ENCODE peak calls at places on chromosomes 3 and 15, in six cellular contexts. One of them, this sample, is unnamed.
A peak's percentile ranks its signal among the peaks of the same experiment; 100 is the strongest.

GRCh38 chr3:64484289-64484992 is 203.4 kb downstream of the ADAMTS9 start:
- DNase-seq in GM03348: peak; percentile 88
- DNase-seq in HS-27A: peak; percentile 58
- DNase-seq in progenitor cell of endocrine pancreas: peak; percentile 78
- DNase-seq in GM04503: peak; percentile 34
- DNase-seq in RCC 7860: peak; percentile 67
- DNase-seq in this sample: peak; percentile 94

GRCh38 chr15:66659384-66659783 is 42.7 kb upstream of the SMAD6 start:
- DNase-seq in GM03348: no peak
- DNase-seq in HS-27A: no peak
- DNase-seq in progenitor cell of endocrine pancreas: no peak
- DNase-seq in GM04503: no peak
- DNase-seq in RCC 7860: no peak
- DNase-seq in this sample: no peak

GRCh38 chr3:171371354-171371753 is 88.9 kb downstream of the TNIK start:
- DNase-seq in GM03348: no peak
- DNase-seq in HS-27A: no peak
- DNase-seq in progenitor cell of endocrine pancreas: no peak
- DNase-seq in GM04503: no peak
- DNase-seq in RCC 7860: no peak
- DNase-seq in this sample: no peak

GRCh38 chr15:58095415-58095814 is 29.9 kb upstream of the ALDH1A2 start:
- DNase-seq in GM03348: no peak
- DNase-seq in HS-27A: no peak
- DNase-seq in progenitor cell of endocrine pancreas: no peak
- DNase-seq in GM04503: no peak
- DNase-seq in RCC 7860: no peak
- DNase-seq in this sample: no peak

GRCh38 chr15:94324117-94324826 is 92.9 kb downstream of the MCTP2 start:
- DNase-seq in GM03348: peak; percentile 76
- DNase-seq in HS-27A: peak; percentile 7
- DNase-seq in progenitor cell of endocrine pancreas: peak; percentile 25
- DNase-seq in GM04503: no peak
- DNase-seq in RCC 7860: peak; percentile 57
- DNase-seq in this sample: peak; percentile 54

GRCh38 chr3:103047640-103048370 is 613.0 kb downstream of the ZPLD1 start:
- DNase-seq in GM03348: no peak
- DNase-seq in HS-27A: no peak
- DNase-seq in progenitor cell of endocrine pancreas: no peak
- DNase-seq in GM04503: no peak
- DNase-seq in RCC 7860: peak; percentile 17
- DNase-seq in this sample: no peak

GRCh38 chr15:90225047-90225446 is 8.7 kb downstream of the CIB1 start:
- DNase-seq in GM03348: no peak
- DNase-seq in HS-27A: no peak
- DNase-seq in progenitor cell of endocrine pancreas: no peak
- DNase-seq in GM04503: no peak
- DNase-seq in RCC 7860: no peak
- DNase-seq in this sample: no peak

GRCh38 chr3:146221276-146221675 is 29.6 kb downstream of the PLSCR4 start:
- DNase-seq in GM03348: peak; percentile 4
- DNase-seq in HS-27A: no peak
- DNase-seq in progenitor cell of endocrine pancreas: no peak
- DNase-seq in GM04503: no peak
- DNase-seq in RCC 7860: no peak
- DNase-seq in this sample: no peak

GRCh38 chr3:100647171-100647570 is 37.8 kb downstream of the ADGRG7 start:
- DNase-seq in GM03348: no peak
- DNase-seq in HS-27A: no peak
- DNase-seq in progenitor cell of endocrine pancreas: no peak
- DNase-seq in GM04503: no peak
- DNase-seq in RCC 7860: no peak
- DNase-seq in this sample: no peak

GRCh38 chr3:46734773-46735172 is 17.1 kb upstream of the PRSS50 start:
- DNase-seq in GM03348: no peak
- DNase-seq in HS-27A: no peak
- DNase-seq in progenitor cell of endocrine pancreas: no peak
- DNase-seq in GM04503: no peak
- DNase-seq in RCC 7860: no peak
- DNase-seq in this sample: no peak

GRCh38 chr15:53122818-53123217 is 332.7 kb upstream of the ONECUT1 start:
- DNase-seq in GM03348: no peak
- DNase-seq in HS-27A: no peak
- DNase-seq in progenitor cell of endocrine pancreas: no peak
- DNase-seq in GM04503: no peak
- DNase-seq in RCC 7860: no peak
- DNase-seq in this sample: no peak

GRCh38 chr3:2456788-2457187 is 358.1 kb downstream of the CNTN4 start:
- DNase-seq in GM03348: no peak
- DNase-seq in HS-27A: no peak
- DNase-seq in progenitor cell of endocrine pancreas: no peak
- DNase-seq in GM04503: no peak
- DNase-seq in RCC 7860: no peak
- DNase-seq in this sample: no peak

GRCh38 chr3:50630916-50631315 is 14.0 kb downstream of the MAPKAPK3 start:
- DNase-seq in GM03348: no peak
- DNase-seq in HS-27A: no peak
- DNase-seq in progenitor cell of endocrine pancreas: no peak
- DNase-seq in GM04503: no peak
- DNase-seq in RCC 7860: peak; percentile 68
- DNase-seq in this sample: no peak

GRCh38 chr3:119427669-119428068 is 35.7 kb downstream of the TMEM39A start:
- DNase-seq in GM03348: no peak
- DNase-seq in HS-27A: no peak
- DNase-seq in progenitor cell of endocrine pancreas: no peak
- DNase-seq in GM04503: no peak
- DNase-seq in RCC 7860: no peak
- DNase-seq in this sample: no peak

GRCh38 chr15:64430000-64430735 is 30.2 kb upstream of the ZNF609 start:
- DNase-seq in GM03348: peak; percentile 81
- DNase-seq in HS-27A: no peak
- DNase-seq in progenitor cell of endocrine pancreas: no peak
- DNase-seq in GM04503: peak; percentile 92
- DNase-seq in RCC 7860: no peak
- DNase-seq in this sample: no peak

GRCh38 chr3:187943677-187944390 is 198.6 kb upstream of the BCL6 start:
- DNase-seq in GM03348: no peak
- DNase-seq in HS-27A: no peak
- DNase-seq in progenitor cell of endocrine pancreas: no peak
- DNase-seq in GM04503: peak; percentile 20
- DNase-seq in RCC 7860: no peak
- DNase-seq in this sample: no peak

GRCh38 chr15:86849563-86849962 is 769.9 kb downstream of the AGBL1 start:
- DNase-seq in GM03348: no peak
- DNase-seq in HS-27A: no peak
- DNase-seq in progenitor cell of endocrine pancreas: no peak
- DNase-seq in GM04503: no peak
- DNase-seq in RCC 7860: no peak
- DNase-seq in this sample: no peak

GRCh38 chr15:32767236-32767635 is 49.4 kb downstream of the GREM1 start:
- DNase-seq in GM03348: no peak
- DNase-seq in HS-27A: no peak
- DNase-seq in progenitor cell of endocrine pancreas: no peak
- DNase-seq in GM04503: no peak
- DNase-seq in RCC 7860: no peak
- DNase-seq in this sample: no peak

GRCh38 chr15:73965730-73966103 is 26.4 kb downstream of the STOML1 start:
- DNase-seq in GM03348: no peak
- DNase-seq in HS-27A: no peak
- DNase-seq in progenitor cell of endocrine pancreas: no peak
- DNase-seq in GM04503: no peak
- DNase-seq in RCC 7860: no peak
- DNase-seq in this sample: no peak

GRCh38 chr3:190574473-190574872 is 60.6 kb downstream of the IL1RAP start:
- DNase-seq in GM03348: no peak
- DNase-seq in HS-27A: no peak
- DNase-seq in progenitor cell of endocrine pancreas: no peak
- DNase-seq in GM04503: no peak
- DNase-seq in RCC 7860: no peak
- DNase-seq in this sample: no peak

GRCh38 chr3:15630646-15631350 is 29.3 kb downstream of the BTD start:
- DNase-seq in GM03348: no peak
- DNase-seq in HS-27A: peak; percentile 80
- DNase-seq in progenitor cell of endocrine pancreas: no peak
- DNase-seq in GM04503: no peak
- DNase-seq in RCC 7860: peak; percentile 73
- DNase-seq in this sample: no peak

GRCh38 chr15:98896002-98896721 is 111.4 kb downstream of the PGPEP1L start:
- DNase-seq in GM03348: no peak
- DNase-seq in HS-27A: no peak
- DNase-seq in progenitor cell of endocrine pancreas: no peak
- DNase-seq in GM04503: no peak
- DNase-seq in RCC 7860: peak; percentile 50
- DNase-seq in this sample: no peak

GRCh38 chr3:129014148-129014547 is 13.0 kb downstream of the EFCC1 start:
- DNase-seq in GM03348: no peak
- DNase-seq in HS-27A: no peak
- DNase-seq in progenitor cell of endocrine pancreas: no peak
- DNase-seq in GM04503: no peak
- DNase-seq in RCC 7860: no peak
- DNase-seq in this sample: no peak

This sample was measured in neural crest cell.